ENCODE peak calls at places on chromosomes 11 and 22, in seven cellular contexts. G is coronary artery; Z is tibial artery; U is GM23338; L is CD8-positive, alpha-beta T cell; A is lower leg skin; M is choroid plexus epithelial cell. T is an unnamed sample.

GRCh38 chr11:15783619-15784018 is 572.7 kb downstream of the SOX6 start:
- DNase-seq in G (no peak), Z (no peak), U (peak; percentile 11), L (no peak), A (no peak), M (no peak), T (no peak)

GRCh38 chr11:68128682-68129327 is 7.6 kb upstream of the CHKA start:
- DNase-seq in G (no peak), Z (peak; percentile 70), U (peak; percentile 75), L (no peak), A (peak; percentile 89), M (peak; percentile 89), T (no peak)

GRCh38 chr11:105298630-105299029 is 159.1 kb upstream of the CARD18 start:
- DNase-seq in G (no peak), Z (no peak), U (no peak), L (no peak), A (no peak), M (peak; percentile 26), T (no peak)

GRCh38 chr11:76266269-76266668 is 60.0 kb upstream of the WNT11 start:
- DNase-seq in G (no peak), Z (peak; percentile 79), U (no peak), L (no peak), A (peak; percentile 91), M (peak; percentile 87), T (peak; percentile 14)

GRCh38 chr11:91173701-91174100 is 950.9 kb upstream of the CHORDC1 start:
- DNase-seq in G (no peak), Z (no peak), U (no peak), L (no peak), A (no peak), M (peak; percentile 80), T (no peak)

GRCh38 chr22:22897036-22897435 is 9.4 kb downstream of the IGLL5 start:
- DNase-seq in G (no peak), Z (peak; percentile 1), U (no peak), L (no peak), A (peak; percentile 18), M (no peak), T (no peak)

GRCh38 chr11:116073854-116074837 is 569.9 kb upstream of the CADM1 start:
- DNase-seq in G (no peak), Z (no peak), U (no peak), L (no peak), A (peak; percentile 78), M (peak; percentile 0), T (no peak)

GRCh38 chr11:6300325-6300724 is 20.0 kb downstream of the CAVIN3 start:
- DNase-seq in G (no peak), Z (no peak), U (no peak), L (no peak), A (no peak), M (no peak), T (no peak)

GRCh38 chr11:28836285-28837081 is 728.3 kb downstream of the METTL15 start:
- DNase-seq in G (no peak), Z (no peak), U (no peak), L (no peak), A (no peak), M (peak; percentile 96), T (peak; percentile 48)

GRCh38 chr11:45737056-45737455 is 67.9 kb upstream of the SLC35C1 start:
- DNase-seq in G (no peak), Z (no peak), U (no peak), L (no peak), A (no peak), M (peak; percentile 42), T (no peak)

GRCh38 chr11:126564588-126564987 is 209.1 kb downstream of the ST3GAL4 start:
- DNase-seq in G (no peak), Z (no peak), U (peak; percentile 74), L (no peak), A (no peak), M (no peak), T (no peak)

GRCh38 chr22:43882122-43882767 is 9.6 kb downstream of the PNPLA5 start:
- DNase-seq in G (no peak), Z (no peak), U (no peak), L (no peak), A (no peak), M (no peak), T (no peak)

GRCh38 chr11:134571301-134571700 is 159.3 kb upstream of the B3GAT1 start:
- DNase-seq in G (peak; percentile 41), Z (no peak), U (no peak), L (no peak), A (no peak), M (no peak), T (no peak)

GRCh38 chr22:39090426-39091064 is 6.5 kb upstream of the APOBEC3H start:
- DNase-seq in G (no peak), Z (no peak), U (no peak), L (peak; percentile 87), A (no peak), M (no peak), T (no peak)

GRCh38 chr11:45796461-45796861 is 8.5 kb upstream of the SLC35C1 start:
- DNase-seq in G (no peak), Z (no peak), U (no peak), L (no peak), A (peak; percentile 77), M (no peak), T (no peak)

GRCh38 chr11:85705805-85706204 is 19.8 kb upstream of the CCDC89 start:
- DNase-seq in G (no peak), Z (no peak), U (no peak), L (no peak), A (no peak), M (no peak), T (no peak)

GRCh38 chr11:20221546-20221945 is 61.3 kb upstream of the DBX1 start:
- DNase-seq in G (no peak), Z (no peak), U (no peak), L (no peak), A (no peak), M (no peak), T (no peak)

GRCh38 chr11:117378966-117379865 is 51.6 kb downstream of the CEP164 start:
- DNase-seq in G (no peak), Z (no peak), U (no peak), L (no peak), A (no peak), M (no peak), T (no peak)

DNA sequence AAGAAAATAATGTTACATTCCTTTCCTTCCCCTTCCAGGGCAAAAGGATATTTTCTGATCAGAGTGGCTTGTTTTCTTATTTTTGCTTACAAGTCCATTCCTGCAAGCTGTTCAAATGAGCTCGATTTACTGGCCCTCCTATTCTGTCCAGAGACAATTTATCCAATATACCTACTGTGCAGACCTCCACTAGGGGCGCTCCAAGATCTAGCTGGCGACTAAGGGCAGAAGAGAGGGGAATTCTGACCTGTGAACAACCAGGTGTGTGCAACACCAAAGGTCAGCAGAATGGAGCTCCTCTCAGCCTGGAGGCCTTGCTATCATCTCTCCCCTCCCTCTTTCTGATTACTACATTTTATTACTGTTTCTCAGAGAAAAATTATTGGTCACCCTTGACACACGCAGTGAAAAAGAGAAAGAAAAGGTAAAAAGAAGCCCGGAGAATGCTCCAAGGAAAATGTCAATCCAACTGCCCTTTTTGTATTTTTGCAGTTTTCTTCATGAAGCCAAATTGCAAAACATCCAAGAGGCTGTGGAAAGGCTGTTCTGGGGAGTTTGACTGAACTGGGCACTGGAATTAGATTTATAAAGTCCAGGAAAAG is 3.2 kb downstream of the SEZ6L start:
- DNase-seq in G (no peak), Z (no peak), U (peak; percentile 87), L (peak; percentile 13), A (no peak), M (peak; percentile 27), T (no peak)
- TF ChIP-seq CTCF in G (peak; percentile 11), Z (peak; percentile 9), U (peak; percentile 83), L (peak; percentile 43), A (no peak), M (peak; percentile 62), T (peak; percentile 86)

GRCh38 chr22:46011627-46012181 is 34.7 kb upstream of the WNT7B start:
- DNase-seq in G (peak; percentile 70), Z (no peak), U (no peak), L (no peak), A (peak; percentile 90), M (no peak), T (no peak)

GRCh38 chr22:46012182-46012880 is 35.4 kb upstream of the WNT7B start:
- DNase-seq in G (peak; percentile 76), Z (no peak), U (no peak), L (no peak), A (no peak), M (no peak), T (no peak)

GRCh38 chr22:46010951-46011626 is 34.1 kb upstream of the WNT7B start:
- DNase-seq in G (peak; percentile 67), Z (no peak), U (no peak), L (no peak), A (peak; percentile 87), M (no peak), T (no peak)

GRCh38 chr22:46013460-46014416 is 36.8 kb upstream of the WNT7B start:
- DNase-seq in G (peak; percentile 96), Z (peak; percentile 91), U (peak; percentile 90), L (peak; percentile 90), A (peak; percentile 99), M (peak; percentile 97), T (peak; percentile 89)

DNA sequence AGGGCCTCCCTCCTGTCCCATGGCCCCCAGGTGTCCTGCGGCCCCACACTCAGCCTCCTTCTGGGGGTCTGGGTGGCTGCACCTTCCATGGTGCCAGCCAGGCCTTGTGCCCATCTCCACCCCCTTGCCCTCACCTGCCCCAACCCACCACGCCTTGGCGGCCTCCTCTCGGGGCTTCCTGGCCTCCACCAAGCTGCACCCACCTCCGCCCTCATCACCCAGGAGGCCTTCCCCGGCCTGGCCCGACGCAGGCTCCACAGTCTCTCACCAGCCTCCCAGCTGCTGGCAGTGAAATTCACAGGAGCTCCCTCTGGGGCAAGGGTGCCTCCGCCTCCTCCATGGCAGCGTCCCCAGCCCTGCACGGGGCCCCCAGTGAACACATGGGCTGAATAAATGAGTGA is 35.9 kb upstream of the WNT7B start:
- DNase-seq in G (peak; percentile 74), Z (no peak), U (no peak), L (no peak), A (peak; percentile 89), M (no peak), T (no peak)
- H3K4me3 ChIP-seq in G (peak overlapping the region; percentile 88), Z (peak overlapping the region; percentile 55), U (peak overlapping the region; percentile 77), L (peak overlapping the region; percentile 79), A (no peak overlapping the region), M (no peak overlapping the region), T (no peak overlapping the region)

GRCh38 chr11:31757245-31757835 is 53.8 kb downstream of the PAX6 start:
- DNase-seq in G (no peak), Z (no peak), U (no peak), L (no peak), A (no peak), M (no peak), T (no peak)

GRCh38 chr11:31764766-31765165 is 46.4 kb downstream of the PAX6 start:
- DNase-seq in G (no peak), Z (no peak), U (no peak), L (no peak), A (no peak), M (no peak), T (no peak)

GRCh38 chr11:31763296-31763695 is 47.8 kb downstream of the PAX6 start:
- DNase-seq in G (no peak), Z (no peak), U (peak; percentile 45), L (no peak), A (no peak), M (no peak), T (no peak)

GRCh38 chr11:31764186-31764730 is 46.9 kb downstream of the PAX6 start:
- DNase-seq in G (no peak), Z (no peak), U (no peak), L (no peak), A (no peak), M (no peak), T (no peak)

GRCh38 chr11:31761636-31762035 is 49.5 kb downstream of the PAX6 start:
- DNase-seq in G (no peak), Z (no peak), U (no peak), L (no peak), A (no peak), M (no peak), T (no peak)
- TF ChIP-seq CTCF in G (no peak), Z (no peak), U (no peak), L (no peak), A (no peak), M (no peak), T (no peak)

GRCh38 chr22:42270178-42270511 is 308 bp downstream of the TCF20 start:
- DNase-seq in G (no peak), Z (peak; percentile 25), U (peak; percentile 70), L (peak; percentile 34), A (no peak), M (no peak), T (no peak)
- H3K4me3 ChIP-seq in G (peak overlapping the region; percentile 92), Z (peak overlapping the region; percentile 97), U (peak overlapping the region; percentile 93), L (peak overlapping the region; percentile 95), A (peak overlapping the region; percentile 93), M (peak overlapping the region; percentile 85), T (peak overlapping the region; percentile 87)

T was measured in HFF-Myc.